ENCODE peak calls at places on chromosomes 3 and 15, in six cellular contexts. M is foreskin keratinocyte, W is foreskin fibroblast, C is stomach, X is OCI-LY7, S is GM20000. Y is an unnamed sample.

GRCh38 chr15:70867911-70868467 is 14.0 kb upstream of the LARP6 start:
- DNase-seq in M (no peak), W (peak; percentile 69), C (no peak), X (no peak), S (no peak), Y (no peak)

GRCh38 chr3:196163687-196164493 is 47.3 kb downstream of the ZDHHC19 start:
- DNase-seq in M (no peak), W (no peak), C (no peak), X (no peak), S (peak; percentile 4), Y (no peak)

GRCh38 chr3:195247863-195248189 is 23.1 kb downstream of the XXYLT1 start:
- DNase-seq in M (no peak), W (no peak), C (no peak), X (peak; percentile 22), S (no peak), Y (no peak)

GRCh38 chr15:69154026-69154425 is 6.4 kb upstream of the GLCE start:
- DNase-seq in M (no peak), W (no peak), C (no peak), X (no peak), S (no peak), Y (no peak)

GRCh38 chr3:71495708-71496472 is 87.6 kb downstream of the FOXP1 start:
- DNase-seq in M (peak; percentile 86), W (peak; percentile 77), C (no peak), X (no peak), S (no peak), Y (no peak)

GRCh38 chr15:59662260-59662659 is 4.9 kb upstream of the GTF2A2 start:
- DNase-seq in M (no peak), W (no peak), C (no peak), X (no peak), S (no peak), Y (no peak)

GRCh38 chr3:124878561-124879394 is 8.4 kb downstream of the ITGB5 start:
- DNase-seq in M (peak; percentile 93), W (peak; percentile 98), C (no peak), X (no peak), S (no peak), Y (no peak)

GRCh38 chr15:29452881-29453731 is 183.5 kb upstream of the NSMCE3 start:
- DNase-seq in M (no peak), W (no peak), C (no peak), X (no peak), S (no peak), Y (no peak)

GRCh38 chr3:105140899-105141367 is 225.8 kb upstream of the ALCAM start:
- DNase-seq in M (no peak), W (no peak), C (no peak), X (no peak), S (no peak), Y (no peak)

GRCh38 chr3:49134471-49135265 is 1.8 kb upstream of the LAMB2 start:
- DNase-seq in M (no peak), W (no peak), C (no peak), X (no peak), S (no peak), Y (no peak)

GRCh38 chr15:61030451-61030850 is 198.7 kb downstream of the RORA start:
- DNase-seq in M (no peak), W (no peak), C (no peak), X (no peak), S (no peak), Y (no peak)

GRCh38 chr15:92690370-92690769 is 34.8 kb upstream of the FAM174B start:
- DNase-seq in M (no peak), W (no peak), C (no peak), X (no peak), S (no peak), Y (no peak)

GRCh38 chr3:102024270-102024904 is 175.1 kb downstream of the NFKBIZ start:
- DNase-seq in M (no peak), W (no peak), C (no peak), X (no peak), S (no peak), Y (no peak)

GRCh38 chr3:110743202-110743601 is 328.4 kb upstream of the NECTIN3 start:
- DNase-seq in M (no peak), W (no peak), C (no peak), X (no peak), S (no peak), Y (no peak)

GRCh38 chr3:36812240-36812639 is 47.9 kb upstream of the DCLK3 start:
- DNase-seq in M (no peak), W (no peak), C (no peak), X (no peak), S (no peak), Y (no peak)

GRCh38 chr3:36813320-36813719 is 49.0 kb upstream of the DCLK3 start:
- DNase-seq in M (peak; percentile 54), W (no peak), C (no peak), X (no peak), S (no peak), Y (no peak)

GRCh38 chr3:36815375-36815774 is 51.0 kb upstream of the DCLK3 start:
- DNase-seq in M (no peak), W (no peak), C (no peak), X (no peak), S (no peak), Y (no peak)

GRCh38 chr3:36814071-36814717 is 49.8 kb upstream of the DCLK3 start:
- DNase-seq in M (no peak), W (no peak), C (no peak), X (no peak), S (no peak), Y (no peak)

DNA sequence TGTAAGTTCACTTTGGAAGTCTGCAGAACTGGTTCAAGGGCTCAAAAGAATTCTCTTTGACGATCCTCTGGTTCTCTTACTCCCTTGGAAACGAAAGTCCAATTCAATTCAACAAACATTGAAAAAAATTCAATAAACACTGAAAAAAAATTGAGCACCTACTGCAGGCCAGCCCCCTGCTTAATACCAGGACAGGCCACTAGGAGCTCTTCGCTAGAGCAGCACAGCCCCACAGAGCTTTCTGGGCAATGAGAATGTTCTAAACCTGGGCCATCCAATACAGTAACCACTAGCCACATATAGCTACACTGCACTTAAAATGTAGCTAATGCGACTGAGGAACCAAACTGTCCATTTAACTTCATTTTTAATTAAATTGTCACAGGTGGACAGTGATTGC is 50.4 kb upstream of the DCLK3 start:
- DNase-seq in M (no peak), W (no peak), C (no peak), X (no peak), S (no peak), Y (no peak)
- TF ChIP-seq CTCF in M (peak; percentile 27), W (no peak), C (no peak), X (peak; percentile 52), S (no peak), Y (peak; percentile 45)

GRCh38 chr3:54874816-54875556 is 52.9 kb downstream of the LRTM1 start:
- DNase-seq in M (no peak), W (no peak), C (no peak), X (no peak), S (no peak), Y (no peak)

GRCh38 chr3:54871867-54872266 is 56.0 kb downstream of the LRTM1 start:
- DNase-seq in M (no peak), W (no peak), C (no peak), X (no peak), S (no peak), Y (no peak)

GRCh38 chr3:54873059-54873695 is 54.7 kb downstream of the LRTM1 start:
- DNase-seq in M (no peak), W (no peak), C (no peak), X (no peak), S (no peak), Y (no peak)

GRCh38 chr3:54866221-54866620 is 61.6 kb downstream of the LRTM1 start:
- DNase-seq in M (no peak), W (no peak), C (no peak), X (no peak), S (no peak), Y (no peak)

DNA sequence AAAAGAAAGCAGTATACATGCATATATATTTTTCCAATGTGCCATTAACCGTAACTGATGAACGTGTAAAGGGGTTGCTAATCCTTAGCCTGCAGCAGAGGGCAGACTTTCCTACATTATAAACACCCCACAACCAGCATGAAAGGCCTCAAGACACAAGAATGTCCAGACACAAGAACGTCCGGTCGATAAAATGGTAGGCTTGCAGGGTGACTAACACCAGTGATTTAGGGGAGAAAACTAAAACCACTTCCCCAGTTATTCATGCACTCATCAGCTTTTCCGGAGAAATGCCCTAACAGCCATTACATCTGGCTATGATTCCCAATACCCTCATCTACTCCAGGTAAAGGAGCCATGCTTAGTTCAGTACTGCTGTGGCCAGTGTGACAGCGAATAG is 57.4 kb downstream of the LRTM1 start:
- DNase-seq in M (peak; percentile 44), W (peak; percentile 96), C (no peak), X (peak; percentile 10), S (peak; percentile 10), Y (no peak)
- TF ChIP-seq CTCF in M (peak; percentile 75), W (peak; percentile 70), C (no peak), X (peak; percentile 59), S (no peak), Y (peak; percentile 89)

DNA sequence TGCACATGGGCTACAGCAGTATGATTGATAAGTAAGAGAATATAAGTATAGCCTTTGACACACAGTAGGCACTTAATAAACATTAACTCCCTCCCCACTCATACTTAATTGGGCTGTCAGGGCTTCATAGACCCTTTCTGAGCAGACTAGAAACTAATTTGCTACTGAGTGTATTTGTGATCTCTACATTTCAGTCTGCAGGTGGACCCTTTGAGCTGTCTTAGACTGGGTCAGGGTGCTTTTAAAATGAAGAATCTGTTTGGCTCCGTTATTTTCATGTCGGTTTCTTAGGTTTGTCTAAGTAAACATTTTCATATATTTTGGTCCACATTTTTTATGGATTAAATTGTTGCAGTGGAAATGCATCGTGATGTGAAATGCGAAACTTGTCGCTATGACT is 50.3 kb upstream of the SELENOK start:
- DNase-seq in M (no peak), W (no peak), C (no peak), X (no peak), S (no peak), Y (no peak)
- TF ChIP-seq CTCF in M (peak; percentile 44), W (no peak), C (no peak), X (no peak), S (no peak), Y (no peak)

GRCh38 chr3:189790658-189791057 is 159.5 kb downstream of the TP63 start:
- DNase-seq in M (no peak), W (no peak), C (no peak), X (no peak), S (no peak), Y (no peak)

GRCh38 chr3:189787622-189788021 is 156.4 kb downstream of the TP63 start:
- DNase-seq in M (no peak), W (peak; percentile 10), C (no peak), X (no peak), S (no peak), Y (no peak)

GRCh38 chr3:189787191-189787590 is 156.0 kb downstream of the TP63 start:
- DNase-seq in M (no peak), W (no peak), C (no peak), X (no peak), S (no peak), Y (no peak)

GRCh38 chr3:189789432-189789831 is 158.2 kb downstream of the TP63 start:
- DNase-seq in M (peak; percentile 90), W (no peak), C (no peak), X (no peak), S (no peak), Y (no peak)

DNA sequence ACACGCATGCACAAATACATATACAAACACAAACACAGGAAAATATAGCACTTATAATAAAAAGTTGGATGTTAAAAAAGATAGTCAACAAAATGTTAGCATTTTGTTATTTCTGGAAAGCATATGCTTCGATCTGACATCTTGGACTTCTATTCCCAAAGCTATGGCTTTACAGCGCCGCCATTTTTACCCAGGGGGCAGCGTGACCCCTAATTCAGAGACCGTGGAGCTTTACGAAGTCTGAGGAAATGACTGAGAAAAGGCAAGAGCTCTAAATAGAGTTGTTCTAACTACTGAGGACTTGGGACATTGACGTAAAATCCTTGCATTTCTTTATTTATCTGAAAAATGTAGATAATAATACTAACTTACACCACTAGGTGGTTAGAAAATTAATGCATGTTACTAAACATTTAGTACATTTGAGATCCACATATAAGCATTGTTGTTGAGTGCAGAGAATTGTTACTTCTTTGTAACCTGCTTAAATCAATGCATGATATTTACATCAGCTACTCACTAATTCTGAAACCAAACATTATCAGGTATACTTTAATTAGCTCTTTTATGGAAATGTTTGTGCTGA is 155.4 kb downstream of the TP63 start:
- DNase-seq in M (no peak), W (no peak), C (no peak), X (no peak), S (no peak), Y (no peak)
- TF ChIP-seq CTCF in M (peak; percentile 55), W (no peak), C (no peak), X (peak; percentile 59), S (no peak), Y (peak; percentile 58)